ENCODE peak calls at places on chromosome 22, in five cellular contexts. P is H1, V is transverse colon, W is ovary, M is suprapubic skin. O is an unnamed sample.

GRCh38 chr22:28955817-28956216 is 72.4 kb downstream of the ZNRF3 start:
- DNase-seq in P (no peak), V (peak), W (no peak), M (no peak), O (no peak)

GRCh38 chr22:41746563-41747400 is 47.5 kb downstream of the MEI1 start:
- DNase-seq in M (peak), V (peak), P (peak), W (peak), O (no peak)

GRCh38 chr22:23243006-23243573 is 62.8 kb downstream of the BCR start:
- DNase-seq in P (peak), W (no peak), V (no peak), M (no peak), O (no peak)

GRCh38 chr22:26949193-26949592 is 291.8 kb downstream of the MIAT start:
- DNase-seq in M (no peak), P (no peak), V (no peak), W (peak), O (no peak)

GRCh38 chr22:48316876-48317250 is 1510.8 kb downstream of the BRD1 start:
- DNase-seq in M (peak), V (no peak), P (peak), W (no peak), O (no peak)

GRCh38 chr22:24175160-24175808 is 6.0 kb upstream of the SUSD2 start:
- DNase-seq in M (peak), W (peak), V (peak), P (peak), O (peak)

GRCh38 chr22:50641696-50642607 is 14.0 kb upstream of the ARSA start:
- DNase-seq in W (peak), P (peak), M (no peak), V (no peak), O (no peak)

GRCh38 chr22:47055921-47056320 is 293.5 kb downstream of the TBC1D22A start:
- DNase-seq in W (no peak), P (no peak), V (no peak), M (peak), O (no peak)

GRCh38 chr22:50684501-50684900 is 11.9 kb downstream of the SHANK3 start:
- DNase-seq in V (no peak), P (no peak), W (no peak), M (no peak), O (no peak)

GRCh38 chr22:28297504-28297903 is 378.4 kb upstream of the PITPNB start:
- DNase-seq in P (no peak), W (no peak), V (peak), M (no peak), O (no peak)

GRCh38 chr22:47309946-47310345 is 547.5 kb downstream of the TBC1D22A start:
- DNase-seq in W (no peak), V (no peak), M (no peak), P (no peak), O (no peak)

GRCh38 chr22:35230839-35231584 is 26.3 kb upstream of the HMGXB4 start:
- DNase-seq in P (no peak), V (peak), M (no peak), W (no peak), O (no peak)

GRCh38 chr22:23527971-23528740 is 51.9 kb downstream of the IGLL1 start:
- DNase-seq in P (no peak), W (peak), M (no peak), V (no peak), O (no peak)

GRCh38 chr22:50271519-50271970 is 1.4 kb upstream of the MAPK11 start:
- DNase-seq in V (peak), W (peak), M (no peak), P (peak), O (no peak)

GRCh38 chr22:50276143-50276542 is 6.0 kb upstream of the MAPK11 start:
- DNase-seq in W (peak), M (no peak), P (peak), V (peak), O (no peak)

GRCh38 chr22:42747701-42748513 is 27.2 kb upstream of the A4GALT start:
- DNase-seq in M (no peak), P (no peak), W (no peak), V (no peak), O (no peak)

GRCh38 chr22:20237480-20238440 is 30.4 kb downstream of the RTN4R start:
- DNase-seq in P (no peak), M (no peak), W (no peak), V (no peak), O (no peak)

GRCh38 chr22:47406896-47407295 is 644.4 kb downstream of the TBC1D22A start:
- DNase-seq in P (no peak), V (no peak), M (no peak), W (no peak), O (no peak)

GRCh38 chr22:23495614-23496444 is 84.3 kb downstream of the IGLL1 start:
- DNase-seq in W (no peak), V (no peak), P (peak), M (no peak), O (no peak)

GRCh38 chr22:26845016-26845728 is 187.8 kb downstream of the MIAT start:
- DNase-seq in V (no peak), P (no peak), W (no peak), M (no peak), O (no peak)

GRCh38 chr22:23204541-23205157 is 24.3 kb downstream of the BCR start:
- DNase-seq in V (no peak), M (peak), W (peak), P (no peak), O (no peak)

GRCh38 chr22:46038516-46039430 is 61.8 kb upstream of the WNT7B start:
- DNase-seq in M (peak), P (no peak), V (no peak), W (no peak), O (no peak)

GRCh38 chr22:20574920-20575353 is 67.5 kb downstream of the MED15 start:
- DNase-seq in W (no peak), P (no peak), M (no peak), V (peak), O (no peak)

GRCh38 chr22:33496112-33496511 is 424.2 kb downstream of the LARGE1 start:
- DNase-seq in W (no peak), M (no peak), P (no peak), V (no peak), O (no peak)

GRCh38 chr22:20885557-20886323 is 26.9 kb downstream of the SNAP29 start:
- DNase-seq in P (peak), V (peak), M (peak), W (peak), O (peak)

GRCh38 chr22:45911601-45912271 is 65.2 kb downstream of the WNT7B start:
- DNase-seq in V (no peak), W (no peak), P (no peak), M (no peak), O (no peak)

GRCh38 chr22:33328789-33329296 is 270.7 kb upstream of the SYN3 start:
- DNase-seq in V (no peak), P (no peak), M (no peak), W (no peak), O (no peak)

GRCh38 chr22:28903080-28903479 is 19.7 kb downstream of the ZNRF3 start:
- DNase-seq in W (peak), M (peak), V (no peak), P (no peak), O (no peak)

GRCh38 chr22:50425179-50425916 is 49.5 kb downstream of the SBF1 start:
- DNase-seq in W (no peak), M (no peak), P (no peak), V (no peak), O (no peak)

GRCh38 chr22:35987487-35987886 is 41.1 kb downstream of the RBFOX2 start:
- DNase-seq in W (no peak), P (no peak), V (no peak), M (no peak), O (peak)

GRCh38 chr22:35539910-35540599 is 576 bp upstream of the RASD2 start:
- DNase-seq in P (peak), W (peak), M (no peak), V (peak), O (no peak)

GRCh38 chr22:47299211-47299878 is 536.9 kb downstream of the TBC1D22A start:
- DNase-seq in W (no peak), V (no peak), P (no peak), M (no peak), O (no peak)

GRCh38 chr22:32576553-32577255 is 102.1 kb downstream of the FBXO7 start:
- DNase-seq in P (no peak), M (no peak), V (no peak), W (no peak), O (no peak)

GRCh38 chr22:48627203-48627602 is 1200.5 kb downstream of the BRD1 start:
- DNase-seq in W (peak), P (no peak), M (no peak), V (no peak), O (no peak)

GRCh38 chr22:19134176-19134831 is 3.2 kb downstream of the TSSK2 start:
- DNase-seq in V (no peak), M (no peak), W (no peak), P (no peak), O (no peak)

GRCh38 chr22:19132153-19132552 is 1.0 kb downstream of the TSSK2 start:
- DNase-seq in V (no peak), W (no peak), M (no peak), P (no peak), O (no peak)

GRCh38 chr22:19131685-19132015 is 542 bp downstream of the TSSK2 start:
- DNase-seq in V (no peak), P (no peak), M (no peak), W (no peak), O (no peak)

GRCh38 chr22:19133561-19133960 is 2.5 kb downstream of the TSSK2 start:
- DNase-seq in V (no peak), M (no peak), W (no peak), P (no peak), O (no peak)

DNA sequence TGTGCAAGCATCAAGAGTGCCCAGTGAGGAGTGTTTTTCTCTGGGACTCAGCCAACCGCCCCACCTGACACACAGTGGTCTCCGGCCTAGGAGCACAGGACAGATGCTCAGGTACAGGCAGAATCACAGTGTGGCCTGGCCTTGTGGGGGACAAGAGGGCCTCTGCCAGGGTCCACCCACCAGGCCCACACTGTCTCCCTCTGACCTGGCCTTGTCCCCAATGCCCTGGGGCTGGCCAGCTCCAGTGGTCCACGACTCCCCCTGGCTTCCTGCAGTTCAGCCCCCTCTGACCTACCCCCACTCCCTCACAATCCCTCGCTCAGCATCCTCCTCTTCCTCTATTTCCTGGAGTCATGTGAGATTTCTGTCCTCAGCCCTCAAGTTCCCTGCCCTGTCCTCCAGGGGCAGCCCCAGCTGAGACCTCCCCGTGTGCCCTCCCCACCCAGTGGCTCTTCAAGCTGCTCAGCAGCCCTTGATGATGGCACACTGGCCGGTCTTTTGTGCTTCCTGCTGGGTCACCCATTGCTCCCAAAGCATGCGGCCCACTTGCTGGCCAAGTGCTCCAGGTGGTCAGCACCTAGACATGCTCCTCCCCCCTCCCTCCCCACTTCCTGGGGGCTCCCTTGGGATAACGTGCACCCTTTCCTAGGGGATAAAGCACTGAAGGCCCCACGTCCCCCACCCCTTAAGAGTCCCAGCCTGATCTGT is 1.7 kb downstream of the TSSK2 start:
- DNase-seq in P (no peak), V (no peak), M (no peak), W (no peak), O (no peak)
- TF ChIP-seq POLR2A in P (no peak), V (no peak), M (no peak), W (no peak), O (no peak)

GRCh38 chr22:17965538-17966402 is 58.6 kb downstream of the MICAL3 start:
- DNase-seq in V (no peak), M (no peak), W (no peak), P (no peak), O (no peak)
- TF ChIP-seq EP300 in V (no peak), M (no peak), W (no peak), P (no peak), O (no peak)

DNA sequence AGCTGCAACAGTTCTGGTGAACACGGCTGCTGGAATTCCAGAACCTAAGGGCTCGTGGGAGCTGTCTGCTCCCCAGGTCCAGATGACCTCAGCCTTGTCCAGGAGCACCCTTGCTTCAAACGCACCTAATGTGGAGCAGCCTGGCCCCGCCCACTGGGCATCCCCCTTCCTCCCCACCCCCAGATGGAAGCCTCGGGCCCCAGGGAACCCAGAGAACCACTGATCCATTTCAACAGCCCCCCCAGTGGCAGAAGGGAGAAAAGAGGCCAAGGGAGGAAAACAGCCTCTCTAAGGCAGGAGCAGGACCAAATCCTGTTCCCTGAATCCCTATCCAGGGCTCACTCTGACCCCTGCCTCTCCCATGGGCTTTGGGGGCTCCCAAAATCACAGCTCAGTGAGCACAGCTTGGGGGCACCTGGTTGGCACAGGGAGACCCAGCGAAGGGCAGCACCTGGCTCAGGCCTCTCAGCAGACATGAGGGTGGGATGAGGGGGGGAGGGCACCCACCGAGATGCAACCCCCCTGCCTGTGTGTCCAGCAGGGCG is 1.2 kb downstream of the CYTH4 start:
- DNase-seq in M (no peak), W (no peak), V (peak), P (peak), O (no peak)
- H3K4me3 ChIP-seq in M (peak), W (no peak), V (peak), P (no peak), O (peak)

GRCh38 chr22:43862074-43862881 is at the start of gene SULT4A1:
- DNase-seq in V (no peak), M (no peak), P (peak), W (no peak), O (no peak)
- TF ChIP-seq POLR2A in V (no peak), M (no peak), P (no peak), W (no peak), O (no peak)

GRCh38 chr22:30925667-30926066 is 42.9 kb downstream of the MORC2 start:
- DNase-seq in V (no peak), W (no peak), M (no peak), P (no peak), O (no peak)

GRCh38 chr22:30927806-30928205 is 40.8 kb downstream of the MORC2 start:
- DNase-seq in W (no peak), M (no peak), V (no peak), P (no peak), O (no peak)

GRCh38 chr22:30926706-30927105 is 41.9 kb downstream of the MORC2 start:
- DNase-seq in V (no peak), W (no peak), P (no peak), M (no peak), O (no peak)

GRCh38 chr22:30930228-30930627 is 38.3 kb downstream of the MORC2 start:
- DNase-seq in V (no peak), P (no peak), M (no peak), W (no peak), O (no peak)

GRCh38 chr22:30928401-30928800 is 40.2 kb downstream of the MORC2 start:
- DNase-seq in V (no peak), P (no peak), M (no peak), W (no peak), O (no peak)
- TF ChIP-seq EP300 in V (no peak), P (no peak), M (no peak), W (no peak), O (no peak)

DNA sequence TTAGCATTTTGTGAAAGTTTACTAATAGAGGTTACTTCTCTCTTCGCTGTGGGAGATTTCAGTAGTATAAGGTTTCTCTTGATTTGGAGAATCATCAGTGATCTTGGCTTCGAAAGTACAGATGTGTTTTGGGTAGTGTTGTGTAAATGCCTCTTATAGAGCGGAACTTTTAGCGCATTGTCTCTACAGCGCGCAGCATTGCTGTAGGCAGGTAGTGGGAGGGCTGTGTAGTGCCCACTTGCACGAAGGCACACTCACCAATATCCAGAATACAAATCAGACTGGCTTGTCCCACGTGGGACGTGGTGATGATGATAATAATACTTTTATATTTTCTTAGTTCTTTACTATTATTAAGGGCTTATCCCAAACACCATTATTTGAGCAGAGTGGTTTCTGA is 51.4 kb downstream of the FAM83F start:
- DNase-seq in W (no peak), V (no peak), P (no peak), M (no peak), O (no peak)
- H3K4me3 ChIP-seq in W (no peak), V (peak), P (no peak), M (peak), O (peak)

GRCh38 chr22:40407831-40408717 is 37.7 kb downstream of the SGSM3 start:
- DNase-seq in W (no peak), M (no peak), P (no peak), V (no peak), O (no peak)

GRCh38 chr22:40409613-40410113 is 39.3 kb downstream of the SGSM3 start:
- DNase-seq in W (no peak), M (peak), V (no peak), P (no peak), O (no peak)

GRCh38 chr22:40410272-40410671 is 39.9 kb downstream of the SGSM3 start:
- DNase-seq in V (no peak), W (no peak), M (peak), P (no peak), O (no peak)

GRCh38 chr22:40407021-40407761 is 36.8 kb downstream of the SGSM3 start:
- DNase-seq in V (no peak), P (no peak), W (no peak), M (no peak), O (no peak)

DNA sequence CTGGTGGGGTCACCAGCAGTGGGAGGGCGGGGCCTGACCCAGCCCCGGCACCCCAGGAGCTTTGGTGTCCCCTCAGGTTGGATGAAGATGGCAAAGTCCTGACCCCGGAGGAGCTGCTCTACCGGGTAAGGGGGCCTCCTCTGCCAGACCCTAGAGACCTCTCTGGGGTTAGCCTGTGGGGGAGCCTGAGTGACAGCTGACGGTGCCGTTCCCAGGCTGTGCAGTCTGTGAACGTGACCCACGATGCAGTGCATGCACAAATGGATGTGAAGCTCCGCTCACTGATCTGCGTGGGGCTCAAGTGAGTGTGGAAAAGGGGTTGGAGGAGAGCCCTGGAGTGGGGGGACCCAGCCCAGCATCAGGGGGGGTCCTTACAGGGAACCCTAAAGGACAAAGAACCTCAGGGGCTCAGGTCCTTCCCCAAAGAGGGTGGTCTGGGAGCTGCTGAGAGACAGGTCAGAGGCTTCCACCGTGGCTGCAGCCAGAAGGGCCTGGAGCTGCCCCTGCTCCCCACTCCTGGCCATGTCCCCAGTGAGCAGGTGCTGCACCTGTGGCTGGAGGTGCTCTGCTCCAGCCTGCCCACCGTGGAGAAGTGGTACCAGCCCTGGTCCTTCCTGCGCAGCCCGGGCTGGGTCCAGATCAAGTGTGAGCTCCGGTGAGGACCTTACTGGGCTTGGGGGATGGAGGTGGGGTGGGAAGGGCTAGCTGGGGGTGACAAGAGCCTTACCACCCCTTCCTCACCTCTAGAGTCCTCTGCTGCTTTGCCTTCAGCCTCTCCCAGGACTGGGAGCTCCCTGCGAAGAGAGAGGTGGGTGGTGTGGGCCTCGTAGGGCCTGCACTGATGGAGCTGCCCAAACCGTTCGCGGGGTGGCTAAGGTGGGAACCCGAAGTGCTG is 38.6 kb downstream of the SGSM3 start:
- DNase-seq in P (no peak), M (no peak), V (no peak), W (no peak), O (no peak)
- TF ChIP-seq POLR2A in P (no peak), M (no peak), V (no peak), W (no peak), O (no peak)

GRCh38 chr22:25762147-25762546 is 20.2 kb downstream of the MYO18B start:
- DNase-seq in V (no peak), M (no peak), P (no peak), W (no peak), O (no peak)
- TF ChIP-seq EP300 in V (no peak), M (no peak), P (no peak), W (no peak), O (no peak)

GRCh38 chr22:38881464-38881871 is 9.5 kb upstream of the CBX6 start:
- DNase-seq in W (peak), M (no peak), V (peak), P (no peak), O (no peak)
- H3K4me3 ChIP-seq in W (no peak), M (no peak), V (no peak), P (no peak), O (peak)